ENCODE peak calls at places on chromosomes 1 and 21, in five cellular contexts. One of them, this sample, is unnamed.

GRCh38 chr1:2583331-2583791 is 3.2 kb upstream of the PRXL2B start:
- DNase-seq in left ventricle myocardium inferior: no peak
- DNase-seq in aorta: no peak
- DNase-seq in IMR-90: no peak
- DNase-seq in right cardiac atrium: peak
- DNase-seq in this sample: no peak

GRCh38 chr1:187294421-187295201 is 465.9 kb downstream of the PLA2G4A start:
- DNase-seq in left ventricle myocardium inferior: no peak
- DNase-seq in aorta: no peak
- DNase-seq in IMR-90: no peak
- DNase-seq in right cardiac atrium: no peak
- DNase-seq in this sample: no peak

GRCh38 chr1:234863596-234863995 is 253.6 kb upstream of the IRF2BP2 start:
- DNase-seq in left ventricle myocardium inferior: no peak
- DNase-seq in aorta: no peak
- DNase-seq in IMR-90: peak
- DNase-seq in right cardiac atrium: no peak
- DNase-seq in this sample: no peak

GRCh38 chr1:109399326-109399957 is 1.7 kb upstream of the SORT1 start:
- DNase-seq in left ventricle myocardium inferior: no peak
- DNase-seq in aorta: no peak
- DNase-seq in IMR-90: peak
- DNase-seq in right cardiac atrium: no peak
- DNase-seq in this sample: peak

GRCh38 chr1:2049517-2050481 is at the start of gene PRKCZ:
- DNase-seq in left ventricle myocardium inferior: peak
- DNase-seq in aorta: peak
- DNase-seq in IMR-90: no peak
- DNase-seq in right cardiac atrium: peak
- DNase-seq in this sample: peak

GRCh38 chr1:23999156-23999671 is 19.1 kb upstream of the SRSF10 start:
- DNase-seq in left ventricle myocardium inferior: no peak
- DNase-seq in aorta: no peak
- DNase-seq in IMR-90: no peak
- DNase-seq in right cardiac atrium: no peak
- DNase-seq in this sample: no peak

GRCh38 chr21:44353200-44353970 is at the start of gene TRPM2:
- DNase-seq in left ventricle myocardium inferior: peak
- DNase-seq in aorta: peak
- DNase-seq in IMR-90: no peak
- DNase-seq in right cardiac atrium: peak
- DNase-seq in this sample: no peak

GRCh38 chr1:100027212-100027611 is 57.4 kb downstream of the SLC35A3 start:
- DNase-seq in left ventricle myocardium inferior: no peak
- DNase-seq in aorta: no peak
- DNase-seq in IMR-90: no peak
- DNase-seq in right cardiac atrium: no peak
- DNase-seq in this sample: no peak

GRCh38 chr1:180945551-180945950 is 32.9 kb downstream of the KIAA1614 start:
- DNase-seq in left ventricle myocardium inferior: no peak
- DNase-seq in aorta: no peak
- DNase-seq in IMR-90: no peak
- DNase-seq in right cardiac atrium: no peak
- DNase-seq in this sample: no peak

GRCh38 chr1:93906480-93906879 is 2.8 kb downstream of the GCLM start:
- DNase-seq in left ventricle myocardium inferior: no peak
- DNase-seq in aorta: no peak
- DNase-seq in IMR-90: no peak
- DNase-seq in right cardiac atrium: no peak
- DNase-seq in this sample: no peak

DNA sequence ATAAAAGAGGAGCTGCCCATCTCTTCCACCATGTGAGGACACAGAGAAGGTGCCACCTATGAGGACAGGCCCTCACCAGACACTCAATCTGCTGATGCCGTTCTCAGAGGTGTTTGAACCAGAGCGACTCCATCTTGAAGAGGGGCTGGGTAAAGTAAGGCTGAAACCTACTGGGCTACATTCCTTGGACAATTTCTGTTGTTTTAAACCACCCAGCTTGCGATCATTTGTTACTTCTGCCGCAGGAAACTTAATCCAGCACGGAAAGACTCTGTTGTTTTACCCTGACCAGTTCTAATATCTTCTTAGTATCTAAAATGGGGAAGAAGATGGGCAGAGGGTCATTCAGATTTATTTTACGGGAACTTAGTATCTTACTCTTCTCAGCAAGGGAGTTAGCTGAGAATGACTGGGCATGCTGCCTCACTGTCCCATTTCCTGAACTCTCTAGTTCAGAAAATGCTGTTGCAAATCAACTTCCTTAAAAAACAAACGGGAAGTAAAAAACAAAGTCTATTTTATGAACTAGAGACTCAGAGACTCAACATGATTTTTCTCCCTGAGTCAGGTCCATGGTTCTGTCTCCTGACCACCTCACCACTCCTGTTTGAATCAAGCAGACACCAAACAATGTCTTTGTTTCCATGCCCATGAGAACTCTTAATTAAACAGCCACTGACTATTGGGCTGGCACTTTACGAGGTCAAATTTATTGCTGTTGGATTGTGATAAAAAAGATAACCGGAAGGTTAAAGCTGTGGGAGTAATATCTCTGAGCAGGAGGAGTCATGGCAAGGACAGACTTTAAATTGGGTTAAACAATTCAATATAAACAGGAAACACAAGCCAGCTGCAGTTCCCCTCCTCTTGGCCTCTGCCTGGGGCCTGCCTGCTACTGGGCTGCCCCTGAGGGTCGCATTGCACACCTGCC is 23.8 kb upstream of the IFNAR1 start:
- DNase-seq in left ventricle myocardium inferior: no peak
- DNase-seq in aorta: peak
- DNase-seq in IMR-90: no peak
- DNase-seq in right cardiac atrium: no peak
- DNase-seq in this sample: no peak
- H3K4me3 ChIP-seq in left ventricle myocardium inferior: no peak
- H3K4me3 ChIP-seq in aorta: no peak
- H3K4me3 ChIP-seq in IMR-90: no peak
- H3K4me3 ChIP-seq in right cardiac atrium: no peak
- H3K4me3 ChIP-seq in this sample: no peak

GRCh38 chr1:151157067-151157531 is 650 bp downstream of the TNFAIP8L2 start:
- DNase-seq in left ventricle myocardium inferior: no peak
- DNase-seq in aorta: peak
- DNase-seq in IMR-90: no peak
- DNase-seq in right cardiac atrium: peak
- DNase-seq in this sample: no peak
- H3K4me3 ChIP-seq in left ventricle myocardium inferior: peak
- H3K4me3 ChIP-seq in aorta: no peak
- H3K4me3 ChIP-seq in IMR-90: no peak
- H3K4me3 ChIP-seq in right cardiac atrium: peak
- H3K4me3 ChIP-seq in this sample: no peak

DNA sequence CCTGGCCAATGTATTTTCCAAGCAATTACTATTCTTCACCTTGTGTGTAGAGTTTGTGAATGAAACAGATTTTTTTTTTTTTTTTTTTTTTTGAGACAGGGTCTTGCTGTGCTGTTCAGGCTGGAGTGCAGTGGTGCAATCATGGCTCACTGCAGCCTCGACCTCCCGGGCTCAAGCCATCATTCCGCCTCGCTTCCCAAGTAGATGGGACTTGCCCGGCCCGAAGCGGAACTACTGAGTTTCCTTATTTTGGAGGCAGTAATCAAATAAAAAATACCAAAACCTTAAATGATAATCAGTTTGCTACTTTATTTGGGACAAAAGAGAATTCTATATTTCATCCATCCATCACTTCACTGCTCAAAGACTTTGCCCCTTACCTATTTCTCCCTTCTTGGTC is 704 bp upstream of the BTBD8 start:
- DNase-seq in left ventricle myocardium inferior: no peak
- DNase-seq in aorta: no peak
- DNase-seq in IMR-90: no peak
- DNase-seq in right cardiac atrium: no peak
- DNase-seq in this sample: no peak
- H3K4me3 ChIP-seq in left ventricle myocardium inferior: peak
- H3K4me3 ChIP-seq in aorta: peak
- H3K4me3 ChIP-seq in IMR-90: no peak
- H3K4me3 ChIP-seq in right cardiac atrium: peak
- H3K4me3 ChIP-seq in this sample: peak

GRCh38 chr1:6035265-6035664 is 10.4 kb upstream of the KCNAB2 start:
- DNase-seq in left ventricle myocardium inferior: no peak
- DNase-seq in aorta: no peak
- DNase-seq in IMR-90: no peak
- DNase-seq in right cardiac atrium: peak
- DNase-seq in this sample: no peak

GRCh38 chr1:6035719-6036118 is 10.0 kb upstream of the KCNAB2 start:
- DNase-seq in left ventricle myocardium inferior: no peak
- DNase-seq in aorta: no peak
- DNase-seq in IMR-90: no peak
- DNase-seq in right cardiac atrium: peak
- DNase-seq in this sample: no peak

GRCh38 chr1:6033124-6033523 is 12.6 kb upstream of the KCNAB2 start:
- DNase-seq in left ventricle myocardium inferior: no peak
- DNase-seq in aorta: no peak
- DNase-seq in IMR-90: no peak
- DNase-seq in right cardiac atrium: peak
- DNase-seq in this sample: no peak

GRCh38 chr1:6034750-6035096 is 11.0 kb upstream of the KCNAB2 start:
- DNase-seq in left ventricle myocardium inferior: no peak
- DNase-seq in aorta: no peak
- DNase-seq in IMR-90: no peak
- DNase-seq in right cardiac atrium: no peak
- DNase-seq in this sample: no peak

GRCh38 chr1:6033986-6034749 is 11.5 kb upstream of the KCNAB2 start:
- DNase-seq in left ventricle myocardium inferior: peak
- DNase-seq in aorta: no peak
- DNase-seq in IMR-90: peak
- DNase-seq in right cardiac atrium: peak
- DNase-seq in this sample: no peak
- H3K4me3 ChIP-seq in left ventricle myocardium inferior: no peak
- H3K4me3 ChIP-seq in aorta: no peak
- H3K4me3 ChIP-seq in IMR-90: no peak
- H3K4me3 ChIP-seq in right cardiac atrium: no peak
- H3K4me3 ChIP-seq in this sample: peak

GRCh38 chr1:37342736-37343135 is 131.6 kb upstream of the ZC3H12A start:
- DNase-seq in left ventricle myocardium inferior: no peak
- DNase-seq in aorta: no peak
- DNase-seq in IMR-90: no peak
- DNase-seq in right cardiac atrium: no peak
- DNase-seq in this sample: no peak
- H3K4me3 ChIP-seq in left ventricle myocardium inferior: no peak
- H3K4me3 ChIP-seq in aorta: no peak
- H3K4me3 ChIP-seq in IMR-90: no peak
- H3K4me3 ChIP-seq in right cardiac atrium: no peak
- H3K4me3 ChIP-seq in this sample: no peak

GRCh38 chr1:28680141-28680540 is 11.6 kb downstream of the GMEB1 start:
- DNase-seq in left ventricle myocardium inferior: no peak
- DNase-seq in aorta: peak
- DNase-seq in IMR-90: peak
- DNase-seq in right cardiac atrium: no peak
- DNase-seq in this sample: no peak

GRCh38 chr1:28682840-28683239 is 14.3 kb downstream of the GMEB1 start:
- DNase-seq in left ventricle myocardium inferior: no peak
- DNase-seq in aorta: no peak
- DNase-seq in IMR-90: peak
- DNase-seq in right cardiac atrium: no peak
- DNase-seq in this sample: no peak

DNA sequence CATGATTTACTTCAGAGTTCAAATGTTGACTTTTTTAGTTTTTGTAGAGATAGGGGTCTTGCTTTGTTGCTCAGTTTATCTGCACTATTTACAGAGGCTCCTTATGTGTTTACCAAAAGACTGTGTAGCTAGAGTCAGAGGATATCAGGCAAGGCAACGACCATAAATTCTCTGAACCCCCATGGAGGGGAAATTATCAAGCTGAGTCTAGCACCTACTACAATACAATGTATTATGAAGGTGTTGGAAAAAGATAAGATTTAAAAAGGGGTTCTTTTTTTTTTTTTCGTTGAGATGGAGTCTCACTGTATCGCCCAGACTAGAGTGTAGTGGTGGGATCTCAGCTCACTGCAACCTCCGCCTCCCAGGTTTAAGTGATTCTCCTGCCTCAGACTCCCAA is 16.4 kb downstream of the GMEB1 start:
- DNase-seq in left ventricle myocardium inferior: no peak
- DNase-seq in aorta: no peak
- DNase-seq in IMR-90: no peak
- DNase-seq in right cardiac atrium: no peak
- DNase-seq in this sample: no peak
- H3K4me3 ChIP-seq in left ventricle myocardium inferior: no peak
- H3K4me3 ChIP-seq in aorta: no peak
- H3K4me3 ChIP-seq in IMR-90: no peak
- H3K4me3 ChIP-seq in right cardiac atrium: no peak
- H3K4me3 ChIP-seq in this sample: no peak

GRCh38 chr1:19622204-19622603 is 21.9 kb upstream of the NBL1 start:
- DNase-seq in left ventricle myocardium inferior: no peak
- DNase-seq in aorta: no peak
- DNase-seq in IMR-90: peak
- DNase-seq in right cardiac atrium: no peak
- DNase-seq in this sample: no peak
- H3K4me3 ChIP-seq in left ventricle myocardium inferior: no peak
- H3K4me3 ChIP-seq in aorta: no peak
- H3K4me3 ChIP-seq in IMR-90: no peak
- H3K4me3 ChIP-seq in right cardiac atrium: no peak
- H3K4me3 ChIP-seq in this sample: no peak

This sample was measured in retinal pigment epithelial cell.